ENCODE peak calls at places on chromosomes 1 and 21, in six cellular contexts. One of them, this sample, is unnamed.

GRCh38 chr1:25810341-25811299 is 9.1 kb upstream of the MTFR1L start:
- DNase-seq in osteoblast: peak; percentile 97
- DNase-seq in AG04450: no peak
- DNase-seq in tibial artery: peak; percentile 65
- DNase-seq in cardiac fibroblast: peak; percentile 60
- DNase-seq in astrocyte of the spinal cord: peak; percentile 35
- DNase-seq in this sample: peak; percentile 66

GRCh38 chr1:33443067-33443704 is 12.3 kb upstream of the PHC2 start:
- DNase-seq in osteoblast: peak; percentile 76
- DNase-seq in AG04450: no peak
- DNase-seq in tibial artery: no peak
- DNase-seq in cardiac fibroblast: no peak
- DNase-seq in astrocyte of the spinal cord: no peak
- DNase-seq in this sample: peak; percentile 50

GRCh38 chr1:156618853-156619581 is at the start of gene HAPLN2:
- DNase-seq in osteoblast: no peak
- DNase-seq in AG04450: no peak
- DNase-seq in tibial artery: no peak
- DNase-seq in cardiac fibroblast: no peak
- DNase-seq in astrocyte of the spinal cord: no peak
- DNase-seq in this sample: peak; percentile 30

GRCh38 chr21:34305605-34306235 is 58.1 kb upstream of the KCNE2 start:
- DNase-seq in osteoblast: no peak
- DNase-seq in AG04450: no peak
- DNase-seq in tibial artery: no peak
- DNase-seq in cardiac fibroblast: no peak
- DNase-seq in astrocyte of the spinal cord: no peak
- DNase-seq in this sample: no peak

GRCh38 chr1:77489910-77490309 is 192.5 kb downstream of the ZZZ3 start:
- DNase-seq in osteoblast: no peak
- DNase-seq in AG04450: no peak
- DNase-seq in tibial artery: no peak
- DNase-seq in cardiac fibroblast: peak; percentile 41
- DNase-seq in astrocyte of the spinal cord: peak; percentile 64
- DNase-seq in this sample: peak; percentile 68

GRCh38 chr1:235972316-235973090 is 92.4 kb downstream of the NID1 start:
- DNase-seq in osteoblast: peak; percentile 81
- DNase-seq in AG04450: peak; percentile 42
- DNase-seq in tibial artery: no peak
- DNase-seq in cardiac fibroblast: peak; percentile 89
- DNase-seq in astrocyte of the spinal cord: peak; percentile 73
- DNase-seq in this sample: peak; percentile 84

GRCh38 chr1:147612366-147612765 is 58.0 kb downstream of the ACP6 start:
- DNase-seq in osteoblast: no peak
- DNase-seq in AG04450: no peak
- DNase-seq in tibial artery: no peak
- DNase-seq in cardiac fibroblast: no peak
- DNase-seq in astrocyte of the spinal cord: no peak
- DNase-seq in this sample: no peak

GRCh38 chr1:228082975-228083870 is 715 bp downstream of the ARF1 start:
- DNase-seq in osteoblast: peak; percentile 79
- DNase-seq in AG04450: no peak
- DNase-seq in tibial artery: peak; percentile 53
- DNase-seq in cardiac fibroblast: peak; percentile 43
- DNase-seq in astrocyte of the spinal cord: no peak
- DNase-seq in this sample: peak; percentile 47

GRCh38 chr1:46527474-46528296 is 23.8 kb downstream of the KNCN start:
- DNase-seq in osteoblast: peak; percentile 99
- DNase-seq in AG04450: no peak
- DNase-seq in tibial artery: peak; percentile 84
- DNase-seq in cardiac fibroblast: peak; percentile 83
- DNase-seq in astrocyte of the spinal cord: peak; percentile 64
- DNase-seq in this sample: peak; percentile 82

GRCh38 chr1:155942578-155943141 is 1.2 kb downstream of the RXFP4 start:
- DNase-seq in osteoblast: peak; percentile 68
- DNase-seq in AG04450: no peak
- DNase-seq in tibial artery: no peak
- DNase-seq in cardiac fibroblast: no peak
- DNase-seq in astrocyte of the spinal cord: no peak
- DNase-seq in this sample: no peak

GRCh38 chr1:2148691-2149090 is 45.9 kb downstream of the FAAP20 start:
- DNase-seq in osteoblast: no peak
- DNase-seq in AG04450: no peak
- DNase-seq in tibial artery: no peak
- DNase-seq in cardiac fibroblast: no peak
- DNase-seq in astrocyte of the spinal cord: no peak
- DNase-seq in this sample: peak; percentile 8

GRCh38 chr1:233614173-233614742 is 352 bp downstream of the KCNK1 start:
- DNase-seq in osteoblast: peak; percentile 95
- DNase-seq in AG04450: no peak
- DNase-seq in tibial artery: no peak
- DNase-seq in cardiac fibroblast: peak; percentile 39
- DNase-seq in astrocyte of the spinal cord: peak; percentile 50
- DNase-seq in this sample: peak; percentile 34

GRCh38 chr1:19735419-19736127 is 64.1 kb downstream of the TMCO4 start:
- DNase-seq in osteoblast: peak; percentile 98
- DNase-seq in AG04450: peak; percentile 83
- DNase-seq in tibial artery: peak; percentile 86
- DNase-seq in cardiac fibroblast: peak; percentile 98
- DNase-seq in astrocyte of the spinal cord: peak; percentile 98
- DNase-seq in this sample: peak; percentile 96

GRCh38 chr1:77386276-77386675 is 104.5 kb downstream of the AK5 start:
- DNase-seq in osteoblast: no peak
- DNase-seq in AG04450: no peak
- DNase-seq in tibial artery: no peak
- DNase-seq in cardiac fibroblast: no peak
- DNase-seq in astrocyte of the spinal cord: no peak
- DNase-seq in this sample: no peak

GRCh38 chr1:119141020-119141424 is 569 bp upstream of the WARS2 start:
- DNase-seq in osteoblast: no peak
- DNase-seq in AG04450: no peak
- DNase-seq in tibial artery: no peak
- DNase-seq in cardiac fibroblast: no peak
- DNase-seq in astrocyte of the spinal cord: no peak
- DNase-seq in this sample: peak; percentile 35

GRCh38 chr1:224565186-224565585 is 50.9 kb upstream of the CNIH3 start:
- DNase-seq in osteoblast: peak; percentile 84
- DNase-seq in AG04450: peak; percentile 24
- DNase-seq in tibial artery: no peak
- DNase-seq in cardiac fibroblast: peak; percentile 96
- DNase-seq in astrocyte of the spinal cord: peak; percentile 88
- DNase-seq in this sample: peak; percentile 69

GRCh38 chr1:111369177-111369576 is 58.4 kb downstream of the OVGP1 start:
- DNase-seq in osteoblast: no peak
- DNase-seq in AG04450: no peak
- DNase-seq in tibial artery: no peak
- DNase-seq in cardiac fibroblast: peak; percentile 13
- DNase-seq in astrocyte of the spinal cord: no peak
- DNase-seq in this sample: no peak

GRCh38 chr1:26771643-26772321 is 16.0 kb upstream of the PIGV start:
- DNase-seq in osteoblast: peak; percentile 88
- DNase-seq in AG04450: peak; percentile 93
- DNase-seq in tibial artery: peak; percentile 40
- DNase-seq in cardiac fibroblast: peak; percentile 99
- DNase-seq in astrocyte of the spinal cord: peak; percentile 96
- DNase-seq in this sample: peak; percentile 98

GRCh38 chr21:44496196-44496899 is 41.0 kb downstream of the LRRC3 start:
- DNase-seq in osteoblast: no peak
- DNase-seq in AG04450: no peak
- DNase-seq in tibial artery: no peak
- DNase-seq in cardiac fibroblast: no peak
- DNase-seq in astrocyte of the spinal cord: no peak
- DNase-seq in this sample: no peak

GRCh38 chr1:200405273-200405672 is 4.6 kb downstream of the ZNF281 start:
- DNase-seq in osteoblast: no peak
- DNase-seq in AG04450: no peak
- DNase-seq in tibial artery: no peak
- DNase-seq in cardiac fibroblast: no peak
- DNase-seq in astrocyte of the spinal cord: no peak
- DNase-seq in this sample: peak; percentile 27

GRCh38 chr1:4425892-4426291 is 228.5 kb upstream of the AJAP1 start:
- DNase-seq in osteoblast: no peak
- DNase-seq in AG04450: no peak
- DNase-seq in tibial artery: no peak
- DNase-seq in cardiac fibroblast: no peak
- DNase-seq in astrocyte of the spinal cord: no peak
- DNase-seq in this sample: no peak

GRCh38 chr1:36306210-36306901 is at the start of gene SH3D21:
- DNase-seq in osteoblast: peak; percentile 86
- DNase-seq in AG04450: no peak
- DNase-seq in tibial artery: peak; percentile 53
- DNase-seq in cardiac fibroblast: peak; percentile 36
- DNase-seq in astrocyte of the spinal cord: peak; percentile 22
- DNase-seq in this sample: peak; percentile 31

DNA sequence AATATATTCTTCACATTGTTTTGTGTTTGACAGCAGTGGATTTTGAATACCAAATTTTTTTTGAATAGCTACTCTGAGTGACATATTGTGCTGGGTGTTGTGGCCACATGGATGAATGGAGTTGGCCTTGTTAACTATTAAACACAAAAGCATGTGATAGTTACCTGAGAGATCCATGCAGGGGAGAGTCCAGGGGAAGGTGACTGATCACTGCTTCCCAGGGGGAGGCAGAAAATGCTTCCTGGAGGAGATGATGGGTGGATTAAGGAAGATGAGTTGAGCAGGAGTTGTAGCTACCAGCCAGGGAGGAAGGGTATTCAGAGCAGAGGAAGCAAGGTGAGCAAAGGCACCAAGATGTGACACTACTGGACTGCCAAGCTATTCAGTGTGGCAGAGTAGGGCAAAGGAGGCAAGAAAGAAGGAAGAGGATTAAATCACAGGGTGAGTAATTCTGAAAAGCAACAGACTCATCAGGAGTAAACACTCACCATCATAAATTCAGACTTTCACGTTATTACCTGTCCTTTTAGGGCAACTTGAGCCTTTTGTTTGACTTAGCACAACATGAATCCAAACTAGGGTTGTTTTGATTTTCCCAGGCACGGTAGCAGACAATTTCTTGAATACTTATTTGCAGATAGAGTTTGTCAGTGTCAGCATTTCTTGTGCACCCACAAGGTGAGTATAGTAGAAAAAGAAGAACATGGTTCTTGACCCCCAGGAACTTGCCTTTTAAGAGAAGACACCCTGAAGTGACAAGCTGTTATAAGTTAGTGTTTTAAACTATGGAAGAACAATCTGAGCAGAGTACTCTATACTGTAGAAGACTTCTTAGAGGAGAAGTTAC is 4.2 kb downstream of the CD46 start:
- DNase-seq in osteoblast: no peak
- DNase-seq in AG04450: no peak
- DNase-seq in tibial artery: no peak
- DNase-seq in cardiac fibroblast: no peak
- DNase-seq in astrocyte of the spinal cord: no peak
- DNase-seq in this sample: no peak
- H3K4me3 ChIP-seq in osteoblast: no peak overlapping the region
- H3K4me3 ChIP-seq in AG04450: no peak overlapping the region
- H3K4me3 ChIP-seq in tibial artery: no peak overlapping the region
- H3K4me3 ChIP-seq in cardiac fibroblast: no peak overlapping the region
- H3K4me3 ChIP-seq in astrocyte of the spinal cord: no peak overlapping the region
- H3K4me3 ChIP-seq in this sample: no peak overlapping the region

DNA sequence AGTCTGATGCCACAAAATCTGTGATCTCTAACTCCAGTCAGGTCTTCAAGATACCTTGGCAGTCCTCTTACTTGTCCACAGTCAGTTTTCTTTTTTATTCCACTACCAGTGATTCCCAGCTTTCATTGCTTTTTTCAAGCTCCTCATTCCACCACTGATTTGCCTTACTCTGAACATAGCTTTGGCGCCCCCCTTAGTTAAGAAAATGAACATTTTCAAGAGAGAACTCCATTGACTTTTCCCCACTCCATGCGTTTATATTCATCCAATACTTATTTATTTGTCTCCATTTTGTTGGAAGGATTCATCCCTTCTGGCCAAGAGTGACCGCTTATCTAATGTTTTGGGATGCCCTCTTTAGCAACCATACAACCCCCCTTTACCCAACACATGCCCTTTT is 33.9 kb upstream of the IPO9 start:
- DNase-seq in osteoblast: no peak
- DNase-seq in AG04450: no peak
- DNase-seq in tibial artery: no peak
- DNase-seq in cardiac fibroblast: peak; percentile 50
- DNase-seq in astrocyte of the spinal cord: peak; percentile 49
- DNase-seq in this sample: peak; percentile 73
- TF ChIP-seq CTCF in osteoblast: peak; percentile 49
- TF ChIP-seq CTCF in AG04450: peak; percentile 53
- TF ChIP-seq CTCF in tibial artery: peak; percentile 29
- TF ChIP-seq CTCF in cardiac fibroblast: peak; percentile 45
- TF ChIP-seq CTCF in astrocyte of the spinal cord: peak; percentile 44
- TF ChIP-seq CTCF in this sample: peak; percentile 61

DNA sequence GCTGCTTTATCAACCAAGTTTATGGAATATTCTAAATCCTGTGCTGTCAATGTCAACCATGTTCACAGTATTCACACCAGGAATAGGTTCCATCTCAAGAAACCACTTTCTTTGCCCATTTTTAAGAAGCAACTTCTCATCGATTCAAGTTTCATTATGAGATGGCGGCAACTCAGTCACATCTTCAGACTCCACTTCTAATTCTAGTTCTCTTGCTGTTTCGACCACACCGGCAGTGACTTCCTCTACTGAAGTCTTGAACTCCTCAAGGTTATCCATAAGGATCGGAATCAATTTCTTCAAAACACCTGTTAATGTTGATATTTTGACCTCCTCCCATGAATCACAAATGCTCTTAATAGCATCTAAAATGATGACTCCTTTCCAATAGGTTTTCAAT is 39.7 kb upstream of the IFNLR1 start:
- DNase-seq in osteoblast: no peak
- DNase-seq in AG04450: no peak
- DNase-seq in tibial artery: no peak
- DNase-seq in cardiac fibroblast: no peak
- DNase-seq in astrocyte of the spinal cord: no peak
- DNase-seq in this sample: no peak
- H3K4me3 ChIP-seq in osteoblast: no peak overlapping the region
- H3K4me3 ChIP-seq in AG04450: no peak overlapping the region
- H3K4me3 ChIP-seq in tibial artery: no peak overlapping the region
- H3K4me3 ChIP-seq in cardiac fibroblast: no peak overlapping the region
- H3K4me3 ChIP-seq in astrocyte of the spinal cord: no peak overlapping the region
- H3K4me3 ChIP-seq in this sample: no peak overlapping the region

GRCh38 chr1:169711469-169712308 is at the start of gene SELL:
- DNase-seq in osteoblast: no peak
- DNase-seq in AG04450: peak; percentile 26
- DNase-seq in tibial artery: peak; percentile 52
- DNase-seq in cardiac fibroblast: peak; percentile 86
- DNase-seq in astrocyte of the spinal cord: peak; percentile 70
- DNase-seq in this sample: peak; percentile 91

GRCh38 chr1:169708633-169709032 is 2.8 kb downstream of the SELL start:
- DNase-seq in osteoblast: no peak
- DNase-seq in AG04450: no peak
- DNase-seq in tibial artery: no peak
- DNase-seq in cardiac fibroblast: no peak
- DNase-seq in astrocyte of the spinal cord: no peak
- DNase-seq in this sample: no peak

GRCh38 chr1:169707917-169708604 is 3.4 kb downstream of the SELL start:
- DNase-seq in osteoblast: no peak
- DNase-seq in AG04450: no peak
- DNase-seq in tibial artery: no peak
- DNase-seq in cardiac fibroblast: no peak
- DNase-seq in astrocyte of the spinal cord: no peak
- DNase-seq in this sample: no peak

DNA sequence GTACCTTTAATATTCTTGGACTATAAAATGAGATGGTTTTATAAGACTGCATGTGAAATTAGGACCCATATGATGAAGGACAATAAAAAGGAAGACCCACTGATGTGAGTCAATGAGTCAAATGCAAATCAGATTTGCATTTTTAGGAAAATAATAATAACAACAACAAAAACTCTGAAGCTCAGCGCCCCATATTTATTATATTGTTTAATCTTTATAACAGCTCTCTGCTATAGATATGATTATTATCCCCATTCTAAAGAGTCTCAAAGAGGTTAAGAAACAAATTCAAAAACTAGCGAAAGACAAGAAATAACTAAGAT is 850 bp upstream of the SELL start:
- DNase-seq in osteoblast: no peak
- DNase-seq in AG04450: no peak
- DNase-seq in tibial artery: no peak
- DNase-seq in cardiac fibroblast: no peak
- DNase-seq in astrocyte of the spinal cord: no peak
- DNase-seq in this sample: no peak
- TF ChIP-seq CTCF in osteoblast: no peak
- TF ChIP-seq CTCF in AG04450: no peak
- TF ChIP-seq CTCF in tibial artery: no peak
- TF ChIP-seq CTCF in cardiac fibroblast: no peak
- TF ChIP-seq CTCF in astrocyte of the spinal cord: no peak
- TF ChIP-seq CTCF in this sample: no peak

This sample was measured in choroid plexus epithelial cell.